ENCODE peak calls at places on chromosomes 3 and 15, in six cellular contexts. W is upper lobe of left lung, A is A549, B is HepG2, I is K562, U is GM12878. P is an unnamed sample.

GRCh38 chr3:108292465-108292864 is 3.9 kb upstream of the HHLA2 start:
- ATAC-seq in W (no peak), A (no peak), B (no peak), I (no peak), U (peak), P (no peak)

GRCh38 chr3:65961733-65962132 is 77.0 kb downstream of the MAGI1 start:
- ATAC-seq in W (no peak), A (no peak), B (peak), I (no peak), U (no peak), P (no peak)

GRCh38 chr3:38454179-38454883 is 641 bp downstream of the ACVR2B start:
- ATAC-seq in W (no peak), A (peak), B (peak), I (peak), U (peak), P (peak)

GRCh38 chr15:57393081-57393480 is 16.8 kb downstream of the CGNL1 start:
- ATAC-seq in W (no peak), A (no peak), B (no peak), I (no peak), U (no peak), P (no peak)

GRCh38 chr3:179832333-179832854 is 179.6 kb downstream of the USP13 start:
- ATAC-seq in W (no peak), A (no peak), B (no peak), I (no peak), U (no peak), P (no peak)

GRCh38 chr3:58666683-58667082 is at the start of gene FAM3D:
- ATAC-seq in W (peak), A (no peak), B (no peak), I (no peak), U (no peak), P (peak)

GRCh38 chr15:34436126-34436955 is 1.3 kb downstream of the GOLGA8A start:
- ATAC-seq in W (peak), A (peak), B (peak), I (peak), U (peak), P (no peak)

GRCh38 chr3:43753743-43754142 is 63.0 kb downstream of the ABHD5 start:
- ATAC-seq in W (no peak), A (peak), B (no peak), I (no peak), U (no peak), P (no peak)

GRCh38 chr3:174198199-174198598 is 660.9 kb upstream of the NAALADL2 start:
- ATAC-seq in W (no peak), A (no peak), B (no peak), I (no peak), U (no peak), P (no peak)

GRCh38 chr3:142857056-142857455 is 31.8 kb downstream of the PCOLCE2 start:
- ATAC-seq in W (no peak), A (peak), B (peak), I (peak), U (peak), P (no peak)

GRCh38 chr15:66832679-66833078 is 130.6 kb downstream of the SMAD6 start:
- ATAC-seq in W (no peak), A (no peak), B (no peak), I (peak), U (no peak), P (no peak)

GRCh38 chr3:29415824-29416223 is 135.0 kb downstream of the RBMS3 start:
- ATAC-seq in W (no peak), A (no peak), B (no peak), I (no peak), U (no peak), P (no peak)

DNA sequence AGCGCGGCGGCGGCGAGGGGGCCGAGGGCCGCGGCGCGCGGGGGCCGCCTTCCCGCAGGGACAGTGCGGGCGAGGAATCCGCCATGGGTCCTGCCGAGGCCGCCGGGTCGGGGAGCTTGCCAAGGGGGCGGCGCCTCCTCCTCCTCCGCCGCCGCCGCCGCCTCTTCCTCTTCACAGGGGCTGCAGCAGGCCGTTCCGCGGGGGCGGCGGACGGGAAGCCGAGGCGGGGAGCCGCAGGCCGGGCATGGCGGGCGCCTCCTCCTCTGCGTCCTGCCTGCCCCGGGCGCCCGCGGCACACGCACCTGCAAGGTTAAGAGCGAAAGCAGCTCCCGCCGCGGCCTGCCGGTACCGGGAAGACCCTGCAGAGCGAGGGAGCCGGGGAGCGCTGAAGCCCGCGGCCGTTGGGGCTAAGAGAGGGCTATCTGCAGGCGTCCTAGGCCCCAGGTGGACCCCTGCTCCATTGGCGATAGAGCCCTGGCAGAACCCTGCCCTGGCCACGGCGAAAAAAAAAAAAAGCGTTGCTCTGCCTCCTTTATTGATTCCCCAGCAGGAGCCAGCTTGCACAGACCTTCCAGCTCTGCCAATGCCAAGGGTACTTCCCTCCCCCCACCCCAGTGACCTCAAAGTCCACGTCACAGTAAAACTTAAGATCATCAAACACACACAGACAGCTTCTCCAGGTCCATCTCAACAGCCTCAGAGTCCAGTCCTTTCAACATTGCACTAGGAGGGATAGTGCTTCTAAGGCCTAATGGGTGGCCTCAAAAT is at the start of gene LYSMD2:
- ATAC-seq in W (peak), A (peak), B (peak), I (peak), U (peak), P (peak)
- TF ChIP-seq POLR2A in W (peak), A (peak), B (no peak), I (no peak), U (peak), P (peak)

DNA sequence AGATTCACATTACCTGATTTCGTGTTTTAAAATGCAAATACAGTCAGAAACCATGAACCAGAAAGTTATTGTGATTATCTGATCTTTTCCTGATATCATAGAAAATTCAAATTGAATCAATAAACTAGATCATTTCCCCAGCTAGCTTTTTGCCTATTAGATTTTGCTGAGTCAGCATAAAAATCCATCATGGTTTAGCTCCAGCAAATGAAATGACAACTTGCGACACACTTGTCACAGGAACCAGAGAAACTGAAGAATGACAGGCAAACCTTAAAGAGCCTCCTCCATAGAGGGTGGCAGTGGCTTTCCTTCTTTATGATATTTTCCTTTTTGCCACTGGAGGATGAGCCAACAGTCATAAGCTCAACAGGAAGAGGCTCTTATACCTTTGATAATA is 30.6 kb upstream of the TMEM108 start:
- ATAC-seq in W (no peak), A (no peak), B (no peak), I (no peak), U (no peak), P (no peak)
- TF ChIP-seq EP300 in W (no peak), A (no peak), B (no peak), I (no peak), U (no peak), P (no peak)

GRCh38 chr3:140942221-140943104 is 827 bp downstream of the SLC25A36 start:
- ATAC-seq in W (peak), A (peak), B (peak), I (peak), U (peak), P (peak)

GRCh38 chr3:140941090-140941433 is 574 bp upstream of the SLC25A36 start:
- ATAC-seq in W (no peak), A (no peak), B (no peak), I (no peak), U (no peak), P (no peak)

GRCh38 chr3:140948460-140949249 is 7.0 kb downstream of the SLC25A36 start:
- ATAC-seq in W (no peak), A (no peak), B (peak), I (no peak), U (no peak), P (no peak)

GRCh38 chr3:140941434-140942220 is at the start of gene SLC25A36:
- ATAC-seq in W (peak), A (peak), B (peak), I (peak), U (peak), P (peak)

GRCh38 chr3:140943781-140944547 is 2.3 kb downstream of the SLC25A36 start:
- ATAC-seq in W (no peak), A (no peak), B (no peak), I (no peak), U (no peak), P (no peak)
- H3K4me3 ChIP-seq in W (peak), A (no peak), B (peak), I (peak), U (peak), P (peak)

GRCh38 chr3:71582612-71583568 is 638 bp downstream of the FOXP1 start:
- ATAC-seq in W (peak), A (peak), B (peak), I (peak), U (peak), P (peak)

GRCh38 chr3:71584216-71585061 is 911 bp upstream of the FOXP1 start:
- ATAC-seq in W (no peak), A (peak), B (peak), I (peak), U (peak), P (peak)

GRCh38 chr3:71581981-71582611 is 1.4 kb downstream of the FOXP1 start:
- ATAC-seq in W (peak), A (peak), B (peak), I (peak), U (no peak), P (peak)

GRCh38 chr3:71585126-71585525 is 1.6 kb upstream of the FOXP1 start:
- ATAC-seq in W (no peak), A (no peak), B (no peak), I (peak), U (no peak), P (no peak)

GRCh38 chr3:71583569-71584215 is at the start of gene FOXP1:
- ATAC-seq in W (peak), A (peak), B (peak), I (peak), U (peak), P (peak)
- TF ChIP-seq POLR2A in W (peak), A (peak), B (peak), I (no peak), U (no peak), P (peak)

GRCh38 chr15:67914537-67915373 is 74.9 kb upstream of the RNU6-1 start:
- ATAC-seq in W (peak), A (peak), B (peak), I (peak), U (no peak), P (peak)
- TF ChIP-seq EP300 in W (no peak), A (no peak), B (no peak), I (no peak), U (no peak), P (no peak)

DNA sequence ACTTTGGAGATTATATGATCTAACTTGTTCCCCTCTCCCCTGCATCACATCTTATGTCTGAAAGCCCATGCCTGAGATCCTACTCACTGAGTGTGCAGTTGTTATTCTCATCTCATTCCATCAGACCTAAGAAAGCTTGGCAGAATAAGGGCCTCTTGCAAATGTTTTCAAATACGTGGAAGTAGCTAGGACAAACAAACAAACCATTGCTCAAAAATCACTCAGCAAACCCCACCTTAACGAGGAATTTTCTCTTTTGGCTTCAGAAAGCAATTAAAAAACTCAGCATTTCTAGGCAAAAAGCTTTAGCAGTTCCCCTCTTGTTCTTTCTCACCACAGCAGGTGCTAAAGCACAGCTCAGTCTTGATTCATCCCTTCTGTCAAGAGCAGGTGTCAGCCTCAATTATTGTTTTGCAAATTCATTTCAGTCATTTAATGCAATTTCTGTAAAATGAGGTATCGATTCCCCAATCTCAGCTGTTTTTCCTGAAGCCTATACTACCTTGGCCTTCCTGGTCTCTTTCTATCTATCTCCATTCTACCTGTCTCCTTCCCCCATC is 58.5 kb upstream of the NUDT16 start:
- ATAC-seq in W (no peak), A (no peak), B (no peak), I (no peak), U (no peak), P (no peak)
- H3K4me3 ChIP-seq in W (no peak), A (no peak), B (no peak), I (no peak), U (no peak), P (no peak)

GRCh38 chr15:37096878-37097568 is 3.3 kb downstream of the MEIS2 start:
- ATAC-seq in W (no peak), A (no peak), B (no peak), I (no peak), U (no peak), P (no peak)
- TF ChIP-seq POLR2A in W (no peak), A (no peak), B (no peak), I (no peak), U (no peak), P (no peak)